ENCODE peak calls at places on chromosomes 11 and 22, in ten cellular contexts. H, U, I, Q, J, V, S, T, B and O are unnamed samples.

GRCh38 chr11:95175969-95176368 is 55.0 kb downstream of the SESN3 start:
- DNase-seq in Q (no peak), H (no peak), U (no peak), T (no peak), I (no peak), S (no peak), V (no peak), B (no peak), J (no peak), O (no peak)

GRCh38 chr22:49693848-49694247 is 133.8 kb downstream of the BRD1 start:
- DNase-seq in U (no peak), V (no peak), T (no peak), H (no peak), S (no peak), I (no peak), J (no peak), Q (no peak), B (peak; percentile 43), O (no peak)

GRCh38 chr22:46145361-46145851 is 4.9 kb upstream of the PPARA start:
- DNase-seq in J (no peak), V (no peak), I (no peak), S (no peak), H (no peak), Q (no peak), B (no peak), T (no peak), U (no peak), O (no peak)

GRCh38 chr11:40161855-40162410 is 1297.5 kb downstream of the LRRC4C start:
- DNase-seq in H (no peak), B (no peak), S (no peak), I (no peak), J (no peak), Q (no peak), V (no peak), U (no peak), T (no peak), O (no peak)

GRCh38 chr22:38347181-38347943 is 30.1 kb upstream of the CSNK1E start:
- DNase-seq in B (peak; percentile 49), U (peak; percentile 35), I (peak; percentile 24), V (no peak), Q (no peak), S (no peak), J (no peak), T (no peak), H (no peak), O (no peak)

GRCh38 chr11:31445621-31446020 is 63.8 kb downstream of the IMMP1L start:
- DNase-seq in Q (no peak), B (no peak), J (no peak), V (no peak), S (no peak), I (no peak), U (peak; percentile 25), H (peak; percentile 15), T (no peak), O (peak; percentile 2)

GRCh38 chr11:14519692-14520085 is 497 bp downstream of the PSMA1 start:
- DNase-seq in I (no peak), T (no peak), H (no peak), S (no peak), J (no peak), V (no peak), Q (no peak), B (no peak), U (no peak), O (no peak)

GRCh38 chr22:19321757-19322156 is 30.2 kb upstream of the CLTCL1 start:
- DNase-seq in S (no peak), V (no peak), T (no peak), H (no peak), B (no peak), Q (no peak), I (no peak), U (no peak), J (no peak), O (no peak)

GRCh38 chr11:63764201-63764711 is 4.3 kb downstream of the ZFTA start:
- DNase-seq in V (peak; percentile 31), J (no peak), I (no peak), B (no peak), H (no peak), Q (no peak), U (no peak), S (no peak), T (no peak), O (no peak)